ENCODE peak calls at places on chromosomes 4 and X, in ten cellular contexts. K is pancreas, F is hepatocyte, C is mammary epithelial cell, H is breast epithelium, Q is cardiac muscle cell, Y is heart left ventricle, W is lower lobe of right lung, L is uterus, O is tibial nerve. D is an unnamed sample. For H3K36me3, the result is how much of the 10 kb centered on the place peaks cover.

GRCh38 chr4:151801547-151802516 is 41.0 kb upstream of the GATB start:
- DNase-seq in K (peak), F (peak), C (no peak), H (no peak), Q (peak), Y (no peak), W (peak), L (no peak), O (no peak), D (peak)

GRCh38 chr4:73856518-73856917 is 3.4 kb downstream of the PF4V1 start:
- DNase-seq in K (no peak), F (no peak), C (no peak), H (no peak), Q (peak), Y (no peak), W (no peak), L (no peak), O (no peak), D (no peak)

GRCh38 chrX:72131317-72132294 is at the start of gene RTL5:
- DNase-seq in K (peak), F (peak), C (peak), H (peak), Q (peak), Y (peak), W (peak), L (peak), O (peak), D (peak)

GRCh38 chr4:13535708-13536361 is 8.5 kb downstream of the NKX3-2 start:
- DNase-seq in K (no peak), F (no peak), C (no peak), H (no peak), Q (no peak), Y (no peak), W (no peak), L (no peak), O (no peak), D (peak)

GRCh38 chr4:106614446-106614845 is 245.9 kb upstream of the GIMD1 start:
- DNase-seq in K (no peak), F (no peak), C (no peak), H (no peak), Q (no peak), Y (no peak), W (no peak), L (no peak), O (no peak), D (no peak)

GRCh38 chrX:136028383-136028984 is 43.2 kb downstream of the SLC9A6 start:
- DNase-seq in K (no peak), F (peak), C (peak), H (no peak), Q (peak), Y (no peak), W (no peak), L (no peak), O (no peak), D (peak)

GRCh38 chr4:138677212-138677611 is 338.4 kb upstream of the NOCT start:
- DNase-seq in K (no peak), F (peak), C (no peak), H (no peak), Q (no peak), Y (no peak), W (no peak), L (no peak), O (no peak), D (no peak)

GRCh38 chr4:154421618-154422017 is 70.0 kb downstream of the DCHS2 start:
- DNase-seq in K (no peak), F (no peak), C (no peak), H (no peak), Q (no peak), Y (no peak), W (no peak), L (no peak), O (no peak), D (no peak)

GRCh38 chr4:865121-865465 is 39.2 kb upstream of the CPLX1 start:
- DNase-seq in K (no peak), F (no peak), C (no peak), H (no peak), Q (no peak), Y (peak), W (no peak), L (no peak), O (no peak), D (no peak)
- H3K36me3 ChIP-seq in K (half or more), F (under half), C (under half), H (under half), Q (under half), Y (half or more), W (half or more), L (under half), O (under half), D (under half)

GRCh38 chr4:60746172-60746571 is 454.0 kb upstream of the ADGRL3 start:
- DNase-seq in K (no peak), F (no peak), C (no peak), H (no peak), Q (no peak), Y (no peak), W (no peak), L (no peak), O (no peak), D (peak)

GRCh38 chr4:60743654-60744053 is 456.5 kb upstream of the ADGRL3 start:
- DNase-seq in K (no peak), F (no peak), C (no peak), H (no peak), Q (no peak), Y (no peak), W (no peak), L (no peak), O (no peak), D (no peak)

GRCh38 chr4:60744767-60745166 is 455.4 kb upstream of the ADGRL3 start:
- DNase-seq in K (no peak), F (no peak), C (peak), H (no peak), Q (peak), Y (no peak), W (no peak), L (no peak), O (no peak), D (no peak)
- TF ChIP-seq CTCF in K (no peak), F (no peak), C (peak), H (no peak), Q (peak), Y (no peak), W (no peak), L (no peak), O (no peak), D (no peak)

GRCh38 chr4:186024637-186025320 is 44.2 kb upstream of the TLR3 start:
- DNase-seq in K (no peak), F (no peak), C (no peak), H (no peak), Q (no peak), Y (no peak), W (no peak), L (no peak), O (no peak), D (no peak)
- H3K36me3 ChIP-seq in K (under half), F (under half), C (under half), H (under half), Q (under half), Y (under half), W (under half), L (under half), O (under half), D (under half)

DNA sequence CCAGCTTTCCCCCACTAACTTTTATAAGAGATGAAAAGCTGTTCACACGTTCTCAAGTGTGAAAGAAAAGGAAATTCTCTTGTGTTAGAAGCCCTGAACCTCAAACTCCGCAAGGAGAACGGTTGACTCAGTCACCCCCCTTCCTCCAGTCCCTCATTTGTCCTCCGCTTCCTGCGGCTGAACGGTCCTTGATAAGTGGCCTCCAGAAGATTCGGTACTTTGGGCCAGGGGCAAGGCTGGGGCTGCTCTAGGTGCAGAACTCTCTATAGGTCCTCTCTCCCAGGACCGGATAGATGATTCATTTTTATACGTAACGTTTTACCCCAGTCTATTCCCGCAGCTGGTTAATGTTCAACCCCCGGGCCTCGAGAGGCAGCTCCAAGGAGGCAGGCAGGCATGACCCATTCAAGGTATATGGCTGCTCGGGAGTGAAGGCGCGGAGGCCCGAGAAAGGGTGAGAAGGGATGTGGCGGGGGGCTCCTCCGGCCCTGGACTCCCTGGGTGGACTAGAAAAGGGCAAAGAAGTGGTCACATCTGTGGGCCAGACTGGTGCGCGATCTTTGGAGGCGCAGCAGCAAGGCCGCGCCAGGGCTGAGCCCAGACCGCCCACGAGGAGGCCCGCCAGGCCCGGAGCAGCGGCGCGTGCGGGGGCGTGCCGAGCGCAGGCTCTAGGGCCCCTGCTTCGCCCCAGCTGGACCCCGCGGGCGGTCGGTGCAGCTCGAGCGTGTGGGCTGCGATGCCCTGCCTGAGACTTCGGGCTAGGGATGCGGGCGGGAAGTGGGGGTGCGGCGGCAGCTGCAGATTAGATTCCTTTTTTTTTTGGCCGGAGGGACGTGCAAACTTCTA is 11.7 kb downstream of the PITX2 start:
- DNase-seq in K (no peak), F (no peak), C (no peak), H (no peak), Q (no peak), Y (no peak), W (no peak), L (no peak), O (no peak), D (no peak)
- TF ChIP-seq CTCF in K (no peak), F (no peak), C (no peak), H (no peak), Q (no peak), Y (no peak), W (no peak), L (no peak), O (no peak), D (no peak)

GRCh38 chrX:74284391-74284952 is 19.5 kb upstream of the ZCCHC13 start:
- DNase-seq in K (no peak), F (no peak), C (no peak), H (no peak), Q (no peak), Y (no peak), W (no peak), L (no peak), O (no peak), D (no peak)
- H3K36me3 ChIP-seq in K (under half), F (under half), C (under half), H (under half), Q (under half), Y (under half), W (under half), L (under half), O (under half), D (under half)

GRCh38 chrX:102863735-102864134 is 73.3 kb upstream of the RAB40AL start:
- DNase-seq in K (peak), F (peak), C (peak), H (peak), Q (peak), Y (peak), W (peak), L (peak), O (peak), D (peak)

GRCh38 chrX:102860235-102860634 is 76.8 kb upstream of the RAB40AL start:
- DNase-seq in K (no peak), F (no peak), C (no peak), H (no peak), Q (no peak), Y (no peak), W (no peak), L (no peak), O (no peak), D (no peak)

GRCh38 chrX:102858826-102859627 is 78.0 kb upstream of the RAB40AL start:
- DNase-seq in K (no peak), F (no peak), C (no peak), H (no peak), Q (no peak), Y (no peak), W (no peak), L (no peak), O (no peak), D (no peak)
- TF ChIP-seq CTCF in K (no peak), F (no peak), C (no peak), H (no peak), Q (no peak), Y (no peak), W (no peak), L (no peak), O (no peak), D (peak)

GRCh38 chrX:1045680-1046314 is 166.7 kb downstream of the CRLF2 start:
- DNase-seq in K (no peak), F (no peak), C (no peak), H (no peak), Q (no peak), Y (no peak), W (no peak), L (no peak), O (no peak), D (no peak)

GRCh38 chrX:1035206-1035605 is 177.2 kb downstream of the CRLF2 start:
- DNase-seq in K (no peak), F (no peak), C (no peak), H (no peak), Q (no peak), Y (no peak), W (no peak), L (no peak), O (no peak), D (no peak)

DNA sequence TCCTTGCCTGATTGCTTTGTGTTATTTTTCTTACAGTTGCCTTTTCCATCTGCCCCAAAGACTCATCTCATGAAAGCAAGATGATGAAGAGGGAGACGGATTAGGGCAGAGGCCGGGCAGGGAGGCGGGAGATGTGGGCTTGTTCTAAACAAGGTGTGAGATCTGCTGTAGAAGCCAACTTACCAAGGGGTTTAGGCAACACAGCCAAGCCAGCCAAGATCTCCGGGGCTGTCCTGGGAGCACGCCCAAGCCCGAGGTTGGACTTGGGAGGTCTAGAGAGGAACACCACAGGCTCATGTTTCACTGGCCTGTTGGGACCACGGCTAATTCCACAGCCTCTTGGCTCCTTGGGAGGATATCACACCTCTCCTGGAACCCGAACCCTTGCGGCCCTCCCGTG is 171.4 kb downstream of the CRLF2 start:
- DNase-seq in K (no peak), F (peak), C (no peak), H (no peak), Q (no peak), Y (no peak), W (no peak), L (no peak), O (no peak), D (no peak)
- H3K36me3 ChIP-seq in K (under half), F (under half), C (under half), H (under half), Q (under half), Y (under half), W (under half), L (under half), O (under half), D (under half)

DNA sequence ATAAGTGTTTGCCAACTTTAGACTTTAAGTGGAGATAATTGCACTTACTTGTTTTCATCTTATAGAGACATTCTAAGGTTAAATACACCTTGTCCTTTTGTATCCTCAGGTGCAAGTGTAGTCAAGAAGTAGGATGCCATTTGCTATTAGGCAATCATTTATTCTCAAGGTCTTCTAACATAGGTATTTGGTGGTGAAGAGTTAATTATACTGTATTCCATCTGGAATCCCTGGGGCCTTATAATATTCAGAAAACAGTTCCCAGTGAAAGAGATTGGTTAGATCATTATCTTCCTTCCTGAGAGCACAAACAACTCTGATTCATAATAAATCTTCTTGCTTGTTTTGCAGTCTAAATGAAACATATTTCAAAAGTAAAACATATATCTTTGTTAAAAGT is 23.6 kb downstream of the SULT1E1 start:
- DNase-seq in K (no peak), F (no peak), C (no peak), H (no peak), Q (no peak), Y (no peak), W (no peak), L (no peak), O (no peak), D (no peak)
- TF ChIP-seq CTCF in K (no peak), F (no peak), C (no peak), H (no peak), Q (no peak), Y (no peak), W (no peak), L (no peak), O (no peak), D (no peak)

D was measured in MM.1S.